ENCODE peak calls at places on chromosome 13, in nine cellular contexts. S is AG04450; W is CD8-positive, alpha-beta T cell; U is BJ; N is fibroblast of mammary gland; M is uterus; Y is upper lobe of right lung; A is MCF 10A; D is omental fat pad. L is an unnamed sample.

GRCh38 chr13:48726711-48727110 is 73.0 kb downstream of the CYSLTR2 start:
- DNase-seq in N (peak), D (no peak), S (no peak), M (no peak), Y (no peak), W (no peak), A (no peak), U (no peak), L (no peak)

GRCh38 chr13:28792992-28793391 is 27.1 kb upstream of the MTUS2 start:
- DNase-seq in M (no peak), N (peak), A (no peak), D (no peak), W (no peak), S (peak), Y (no peak), U (peak), L (no peak)

GRCh38 chr13:31588331-31588730 is 151.0 kb upstream of the RXFP2 start:
- DNase-seq in D (no peak), N (no peak), M (no peak), A (no peak), S (no peak), U (no peak), Y (no peak), W (no peak), L (no peak)

GRCh38 chr13:111659842-111660241 is 339.4 kb downstream of the TEX29 start:
- DNase-seq in W (no peak), A (no peak), U (no peak), M (no peak), S (no peak), N (no peak), Y (no peak), D (no peak), L (no peak)

GRCh38 chr13:50613356-50613831 is 230.1 kb downstream of the DLEU7 start:
- DNase-seq in D (no peak), Y (no peak), S (no peak), N (peak), W (no peak), M (no peak), A (no peak), U (no peak), L (no peak)

GRCh38 chr13:99214232-99214631 is 13.6 kb downstream of the UBAC2 start:
- DNase-seq in Y (no peak), W (no peak), D (no peak), A (no peak), N (no peak), S (no peak), U (no peak), M (no peak), L (no peak)

GRCh38 chr13:26062853-26063444 is 11.1 kb upstream of the SHISA2 start:
- DNase-seq in U (no peak), D (no peak), Y (no peak), A (peak), S (no peak), N (peak), W (no peak), M (no peak), L (peak)

GRCh38 chr13:50450279-50450678 is 393.2 kb downstream of the DLEU7 start:
- DNase-seq in U (no peak), A (no peak), Y (no peak), N (no peak), W (no peak), S (no peak), D (no peak), M (no peak), L (no peak)

GRCh38 chr13:113856716-113857065 is 7.2 kb downstream of the GAS6 start:
- DNase-seq in U (no peak), Y (no peak), M (no peak), D (no peak), N (peak), A (no peak), S (no peak), W (no peak), L (no peak)

GRCh38 chr13:114019367-114019766 is 45.5 kb upstream of the C13orf46 start:
- DNase-seq in Y (no peak), S (no peak), M (no peak), W (peak), A (no peak), D (no peak), N (no peak), U (no peak), L (peak)

GRCh38 chr13:113815151-113816058 is 48.5 kb downstream of the GAS6 start:
- DNase-seq in Y (no peak), M (no peak), W (no peak), D (no peak), N (no peak), S (no peak), A (no peak), U (no peak), L (no peak)

GRCh38 chr13:74710006-74710405 is 575.8 kb upstream of the KLF12 start:
- DNase-seq in N (peak), Y (no peak), W (no peak), M (no peak), U (peak), S (no peak), D (no peak), A (peak), L (no peak)

GRCh38 chr13:66958611-66959010 is 271.5 kb downstream of the PCDH9 start:
- DNase-seq in D (no peak), N (no peak), U (no peak), S (no peak), Y (no peak), A (no peak), M (no peak), W (no peak), L (no peak)

GRCh38 chr13:31044658-31045620 is 112.5 kb downstream of the TEX26 start:
- DNase-seq in U (no peak), N (no peak), D (no peak), S (no peak), M (no peak), Y (no peak), A (peak), W (no peak), L (no peak)

GRCh38 chr13:87498681-87499080 is 172.5 kb upstream of the SLITRK5 start:
- DNase-seq in Y (no peak), S (no peak), N (no peak), A (peak), D (no peak), W (no peak), M (no peak), U (no peak), L (no peak)

GRCh38 chr13:108342369-108343289 is 73.1 kb downstream of the TNFSF13B start:
- DNase-seq in Y (no peak), A (peak), U (no peak), D (no peak), W (no peak), S (peak), N (peak), M (no peak), L (no peak)

GRCh38 chr13:74683411-74683810 is 549.2 kb upstream of the KLF12 start:
- DNase-seq in M (no peak), W (no peak), S (no peak), Y (no peak), N (peak), U (no peak), D (no peak), A (peak), L (no peak)

GRCh38 chr13:48304132-48304876 is 753 bp downstream of the RB1 start:
- DNase-seq in W (no peak), N (peak), S (peak), D (no peak), A (peak), U (no peak), Y (no peak), M (no peak), L (no peak)

GRCh38 chr13:32063622-32064233 is 32.2 kb downstream of the FRY start:
- DNase-seq in Y (no peak), N (no peak), M (no peak), S (no peak), W (no peak), D (no peak), U (no peak), A (no peak), L (no peak)

GRCh38 chr13:42497798-42498197 is 76.2 kb upstream of the TNFSF11 start:
- DNase-seq in A (peak), M (no peak), Y (no peak), N (peak), U (no peak), D (no peak), S (no peak), W (no peak), L (no peak)

GRCh38 chr13:42494157-42494556 is 79.8 kb upstream of the TNFSF11 start:
- DNase-seq in M (no peak), W (no peak), A (no peak), N (no peak), S (no peak), D (no peak), U (no peak), Y (no peak), L (no peak)

GRCh38 chr13:42495256-42495655 is 78.7 kb upstream of the TNFSF11 start:
- DNase-seq in D (no peak), Y (no peak), S (no peak), A (no peak), U (no peak), W (no peak), M (no peak), N (peak), L (no peak)

GRCh38 chr13:42495751-42496150 is 78.2 kb upstream of the TNFSF11 start:
- DNase-seq in M (no peak), U (no peak), Y (no peak), A (no peak), S (no peak), W (no peak), D (no peak), N (no peak), L (no peak)

GRCh38 chr13:42498521-42498920 is 75.4 kb upstream of the TNFSF11 start:
- DNase-seq in D (no peak), U (no peak), M (no peak), A (no peak), W (no peak), N (no peak), S (no peak), Y (no peak), L (no peak)
- TF ChIP-seq CTCF in D (no peak), U (no peak), M (no peak), A (no peak), W (no peak), N (no peak), S (no peak), Y (no peak), L (no peak)

DNA sequence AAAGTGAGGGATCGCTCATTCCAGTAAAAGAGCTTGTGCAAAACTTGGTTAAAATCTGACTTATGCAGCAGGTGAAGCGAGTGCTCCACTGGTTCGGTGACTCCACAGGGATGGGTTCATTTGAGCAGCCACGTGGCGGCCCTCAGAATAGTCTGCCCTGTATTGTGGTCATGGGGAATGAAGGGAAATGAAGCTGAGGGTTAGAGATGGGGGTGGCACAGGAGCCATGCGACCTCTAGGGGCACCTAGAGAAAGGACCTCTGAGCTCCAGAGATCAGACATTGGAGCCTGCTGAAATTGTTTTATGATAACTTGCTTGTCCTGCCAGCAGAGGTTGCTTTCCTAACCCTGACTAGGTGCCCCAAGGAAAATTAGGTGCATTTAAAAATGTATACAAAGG is 26.6 kb downstream of the CBY2 start:
- DNase-seq in Y (no peak), W (no peak), M (no peak), D (no peak), A (peak), N (no peak), U (no peak), S (no peak), L (no peak)
- TF ChIP-seq CTCF in Y (no peak), W (no peak), M (no peak), D (no peak), A (no peak), N (peak), U (no peak), S (peak), L (no peak)

GRCh38 chr13:94431569-94431968 is 47.9 kb downstream of the DCT start:
- DNase-seq in U (no peak), W (no peak), S (no peak), N (peak), M (no peak), A (no peak), Y (no peak), D (no peak), L (no peak)
- TF ChIP-seq CTCF in U (no peak), W (no peak), S (peak), N (peak), M (no peak), A (no peak), Y (no peak), D (no peak), L (no peak)

GRCh38 chr13:21061077-21061945 is at the start of gene LATS2:
- DNase-seq in U (peak), W (peak), M (peak), N (peak), S (peak), Y (peak), A (peak), D (peak), L (peak)
- TF ChIP-seq CTCF in U (peak), W (no peak), M (peak), N (no peak), S (peak), Y (peak), A (no peak), D (no peak), L (no peak)

GRCh38 chr13:61247149-61247936 is 168.3 kb downstream of the PCDH20 start:
- DNase-seq in U (no peak), W (no peak), D (no peak), S (no peak), N (no peak), Y (no peak), M (no peak), A (no peak), L (no peak)
- TF ChIP-seq CTCF in U (no peak), W (no peak), D (no peak), S (no peak), N (no peak), Y (no peak), M (no peak), A (no peak), L (no peak)

DNA sequence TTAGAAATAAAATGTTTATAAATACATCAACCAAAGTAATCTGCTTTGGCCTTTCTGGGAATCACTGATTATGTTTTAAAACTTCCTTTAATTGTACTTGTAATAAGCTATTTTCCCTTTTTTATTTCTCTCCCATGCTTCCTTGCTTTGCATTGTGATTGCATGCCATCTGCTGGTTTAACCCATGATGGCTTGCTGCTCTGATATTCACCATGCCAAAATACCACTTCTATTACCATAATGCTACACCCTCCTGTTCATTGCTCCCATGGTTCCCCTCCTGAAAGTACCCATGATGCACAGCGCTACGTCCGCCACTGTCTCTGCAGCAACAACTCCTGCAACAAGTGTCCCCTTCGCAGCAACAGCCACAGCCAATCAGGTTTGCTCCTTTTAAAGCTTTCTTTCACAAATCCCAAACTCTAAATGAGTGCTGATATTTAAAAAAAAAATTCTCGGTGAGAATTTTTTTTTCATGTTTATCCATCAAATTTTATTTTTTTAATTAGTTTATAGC is 67.7 kb upstream of the RAP2A start:
- DNase-seq in U (no peak), D (no peak), W (no peak), A (no peak), Y (no peak), M (no peak), N (peak), S (no peak), L (no peak)
- TF ChIP-seq CTCF in U (no peak), D (no peak), W (no peak), A (peak), Y (no peak), M (no peak), N (peak), S (peak), L (no peak)